ENCODE peak calls at places on chromosome 15, in ten cellular contexts. C is CD8-positive, alpha-beta memory T cell; O is tibial nerve; T is kidney; X is SK-N-SH; V is neural progenitor cell; M is GM23248; Z is GM12865; F is adrenal gland; U is astrocyte of the spinal cord. K is an unnamed sample.

GRCh38 chr15:77457619-77458265 is 37.1 kb downstream of the HMG20A start:
- DNase-seq in C (no peak), O (no peak), T (no peak), X (no peak), V (no peak), M (peak; percentile 62), Z (peak; percentile 31), F (no peak), U (peak; percentile 59), K (peak; percentile 13)

GRCh38 chr15:64583519-64583918 is 123.1 kb downstream of the ZNF609 start:
- DNase-seq in C (no peak), O (no peak), T (no peak), X (no peak), V (no peak), M (no peak), Z (no peak), F (no peak), U (no peak), K (no peak)

GRCh38 chr15:60799885-60800728 is 321.2 kb upstream of the ICE2 start:
- DNase-seq in C (no peak), O (no peak), T (no peak), X (peak; percentile 44), V (no peak), M (peak; percentile 87), Z (no peak), F (no peak), U (peak; percentile 48), K (no peak)

GRCh38 chr15:31871159-31871886 is 159.0 kb upstream of the CHRNA7 start:
- DNase-seq in C (no peak), O (no peak), T (no peak), X (no peak), V (no peak), M (no peak), Z (peak; percentile 24), F (no peak), U (no peak), K (peak; percentile 2)

GRCh38 chr15:48703544-48703943 is 58.0 kb upstream of the FBN1 start:
- DNase-seq in C (no peak), O (no peak), T (no peak), X (no peak), V (no peak), M (peak; percentile 75), Z (no peak), F (no peak), U (peak; percentile 79), K (no peak)

GRCh38 chr15:82846621-82847020 is 37.2 kb downstream of the WHAMM start:
- DNase-seq in C (no peak), O (no peak), T (no peak), X (no peak), V (no peak), M (no peak), Z (no peak), F (peak; percentile 8), U (no peak), K (no peak)

GRCh38 chr15:79872358-79873017 is 24.3 kb downstream of the MTHFS start:
- DNase-seq in C (peak; percentile 18), O (no peak), T (no peak), X (no peak), V (no peak), M (peak; percentile 27), Z (peak; percentile 44), F (no peak), U (peak; percentile 72), K (peak; percentile 57)

GRCh38 chr15:83289160-83289559 is 4.7 kb upstream of the BNC1 start:
- DNase-seq in C (no peak), O (no peak), T (no peak), X (no peak), V (no peak), M (peak; percentile 87), Z (no peak), F (no peak), U (peak; percentile 44), K (peak; percentile 72)

GRCh38 chr15:101613130-101614000 is 38.8 kb downstream of the TM2D3 start:
- DNase-seq in C (no peak), O (peak; percentile 27), T (peak; percentile 97), X (peak; percentile 80), V (no peak), M (peak; percentile 15), Z (no peak), F (peak; percentile 66), U (peak; percentile 25), K (peak; percentile 24)

GRCh38 chr15:78103406-78104118 is 11.2 kb downstream of the SH2D7 start:
- DNase-seq in C (peak; percentile 40), O (no peak), T (no peak), X (no peak), V (no peak), M (no peak), Z (peak; percentile 92), F (no peak), U (no peak), K (no peak)

GRCh38 chr15:83565553-83566159 is 88.3 kb upstream of the ADAMTSL3 start:
- DNase-seq in C (no peak), O (no peak), T (no peak), X (peak; percentile 25), V (peak; percentile 81), M (peak; percentile 55), Z (peak; percentile 44), F (no peak), U (peak; percentile 29), K (peak; percentile 35)

GRCh38 chr15:75554717-75555116 is 24.4 kb downstream of the PTPN9 start:
- DNase-seq in C (no peak), O (no peak), T (no peak), X (no peak), V (peak; percentile 5), M (peak; percentile 79), Z (no peak), F (no peak), U (peak; percentile 71), K (peak; percentile 62)

GRCh38 chr15:89370120-89371077 is 35.8 kb upstream of the POLG start:
- DNase-seq in C (no peak), O (no peak), T (no peak), X (no peak), V (peak; percentile 25), M (no peak), Z (no peak), F (no peak), U (no peak), K (no peak)
- H3K4me3 ChIP-seq in C (no peak overlapping the region), O (no peak overlapping the region), T (no peak overlapping the region), X (no peak overlapping the region), V (peak overlapping the region; percentile 25), M (no peak overlapping the region), Z (no peak overlapping the region), F (no peak overlapping the region), U (no peak overlapping the region), K (no peak overlapping the region)

GRCh38 chr15:100115711-100116090 is 226.1 kb downstream of the ADAMTS17 start:
- DNase-seq in C (no peak), O (no peak), T (no peak), X (no peak), V (no peak), M (peak; percentile 23), Z (no peak), F (no peak), U (peak; percentile 85), K (peak; percentile 79)

GRCh38 chr15:100115066-100115710 is 226.6 kb downstream of the ADAMTS17 start:
- DNase-seq in C (no peak), O (no peak), T (no peak), X (no peak), V (peak; percentile 13), M (no peak), Z (no peak), F (no peak), U (no peak), K (no peak)

GRCh38 chr15:100114100-100114499 is 227.7 kb downstream of the ADAMTS17 start:
- DNase-seq in C (no peak), O (peak; percentile 46), T (no peak), X (no peak), V (peak; percentile 28), M (peak; percentile 70), Z (no peak), F (peak; percentile 65), U (peak; percentile 95), K (peak; percentile 46)

GRCh38 chr15:100113351-100114075 is 228.3 kb downstream of the ADAMTS17 start:
- DNase-seq in C (no peak), O (no peak), T (no peak), X (no peak), V (no peak), M (no peak), Z (no peak), F (peak; percentile 53), U (no peak), K (no peak)

DNA sequence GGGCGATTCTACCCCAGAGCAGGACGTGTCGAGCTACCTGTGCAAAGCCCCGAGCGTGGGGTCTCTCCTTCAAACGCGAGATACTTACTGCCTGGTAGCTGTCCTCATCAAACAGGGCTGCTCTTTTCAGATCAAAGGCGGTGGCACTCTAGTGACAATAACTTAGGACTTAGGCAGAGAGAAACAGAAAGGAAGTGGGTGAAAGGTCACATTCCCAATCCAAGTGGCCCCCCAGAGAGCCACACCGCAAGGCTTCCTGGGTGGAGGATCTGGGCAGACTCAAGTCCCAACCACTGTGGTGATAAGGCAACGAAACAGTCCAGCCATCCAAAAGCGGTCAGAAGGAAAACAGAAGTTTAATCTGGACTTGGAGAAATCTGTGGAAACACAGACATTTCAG is 227.2 kb downstream of the ADAMTS17 start:
- DNase-seq in C (no peak), O (no peak), T (no peak), X (no peak), V (peak; percentile 70), M (no peak), Z (no peak), F (peak; percentile 33), U (peak; percentile 66), K (no peak)
- H3K4me3 ChIP-seq in C (no peak overlapping the region), O (peak overlapping the region; percentile 26), T (no peak overlapping the region), X (no peak overlapping the region), V (no peak overlapping the region), M (no peak overlapping the region), Z (no peak overlapping the region), F (no peak overlapping the region), U (peak overlapping the region; percentile 8), K (no peak overlapping the region)

DNA sequence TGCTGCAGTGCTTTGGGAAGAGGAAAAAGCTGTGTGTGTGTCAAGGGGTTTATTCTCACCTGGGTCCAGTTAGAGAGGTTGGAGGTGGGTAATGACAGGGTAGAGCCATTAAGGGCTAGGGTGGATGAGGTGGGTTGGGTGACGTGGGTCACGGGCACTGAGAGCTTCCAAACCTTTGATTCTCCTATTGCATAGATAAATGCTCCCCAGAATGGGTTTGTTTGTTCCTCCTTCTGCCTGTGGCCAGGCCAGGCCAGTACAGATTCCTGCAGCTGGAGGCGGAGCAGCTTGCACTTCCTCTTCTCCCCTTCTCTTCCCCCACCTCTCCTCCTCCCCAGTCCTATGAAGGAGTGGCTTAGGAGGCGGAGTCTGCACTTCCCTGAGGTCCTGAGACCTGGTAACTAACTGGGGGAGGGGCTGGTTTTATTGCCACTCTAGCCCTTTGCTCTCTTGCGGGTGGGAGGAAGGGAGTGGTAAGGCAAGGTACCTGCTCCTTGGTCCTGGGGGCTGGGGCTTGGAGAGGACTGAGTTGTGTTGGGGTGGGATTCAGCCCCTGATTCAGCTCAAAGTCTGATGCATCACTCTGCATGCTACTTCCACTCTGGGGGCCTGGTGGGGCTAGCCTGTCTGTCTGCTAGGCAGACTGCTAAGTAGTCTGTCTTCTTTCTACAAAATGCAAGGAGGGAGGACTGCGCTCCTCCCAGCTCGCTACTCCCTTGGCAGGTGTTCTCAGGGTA is 3.5 kb downstream of the SPINT1 start:
- DNase-seq in C (no peak), O (no peak), T (peak; percentile 86), X (peak; percentile 51), V (peak; percentile 76), M (no peak), Z (peak; percentile 66), F (peak; percentile 32), U (no peak), K (peak; percentile 80)
- H3K4me3 ChIP-seq in C (no peak overlapping the region), O (no peak overlapping the region), T (peak overlapping the region; percentile 36), X (no peak overlapping the region), V (no peak overlapping the region), M (no peak overlapping the region), Z (no peak overlapping the region), F (no peak overlapping the region), U (no peak overlapping the region), K (peak overlapping the region; percentile 91)

GRCh38 chr15:57446393-57446792 is 70.1 kb downstream of the CGNL1 start:
- DNase-seq in C (no peak), O (no peak), T (no peak), X (no peak), V (no peak), M (no peak), Z (no peak), F (no peak), U (no peak), K (no peak)
- H3K4me3 ChIP-seq in C (no peak overlapping the region), O (no peak overlapping the region), T (no peak overlapping the region), X (no peak overlapping the region), V (no peak overlapping the region), M (no peak overlapping the region), Z (no peak overlapping the region), F (no peak overlapping the region), U (no peak overlapping the region), K (no peak overlapping the region)